ENCODE peak calls at places on chromosomes 13 and 19, in four cellular contexts. One of them, this sample, is unnamed.

GRCh38 chr13:113005997-113006396 is 37.0 kb downstream of the MCF2L start:
- DNase-seq in K562: no peak
- DNase-seq in H1: no peak
- DNase-seq in Panc1: no peak
- DNase-seq in this sample: no peak

GRCh38 chr13:51584731-51585191 is 499 bp downstream of the WDFY2 start:
- DNase-seq in K562: peak
- DNase-seq in Panc1: no peak
- DNase-seq in H1: peak
- DNase-seq in this sample: peak

GRCh38 chr13:113155201-113155600 is 3.2 kb upstream of the PROZ start:
- DNase-seq in H1: peak
- DNase-seq in Panc1: no peak
- DNase-seq in K562: no peak
- DNase-seq in this sample: no peak

GRCh38 chr19:1992759-1993260 is 22.7 kb downstream of the BTBD2 start:
- DNase-seq in K562: peak
- DNase-seq in Panc1: no peak
- DNase-seq in H1: peak
- DNase-seq in this sample: no peak

GRCh38 chr13:50376895-50377575 is 361.8 kb downstream of the KCNRG start:
- DNase-seq in Panc1: no peak
- DNase-seq in H1: peak
- DNase-seq in K562: no peak
- DNase-seq in this sample: peak

GRCh38 chr19:35734273-35734672 is 8.0 kb downstream of the IGFLR1 start:
- DNase-seq in Panc1: no peak
- DNase-seq in H1: no peak
- DNase-seq in K562: no peak
- DNase-seq in this sample: no peak

GRCh38 chr19:38039966-38040365 is 133.0 kb downstream of the SIPA1L3 start:
- DNase-seq in Panc1: peak
- DNase-seq in K562: no peak
- DNase-seq in H1: no peak
- DNase-seq in this sample: no peak

GRCh38 chr13:88648598-88649373 is 977.6 kb downstream of the SLITRK5 start:
- DNase-seq in H1: no peak
- DNase-seq in K562: no peak
- DNase-seq in Panc1: no peak
- DNase-seq in this sample: no peak

GRCh38 chr13:44306401-44307192 is 67.0 kb upstream of the SERP2 start:
- DNase-seq in Panc1: peak
- DNase-seq in K562: no peak
- DNase-seq in H1: peak
- DNase-seq in this sample: no peak

GRCh38 chr13:44364601-44365000 is 9.0 kb upstream of the SERP2 start:
- DNase-seq in Panc1: no peak
- DNase-seq in K562: no peak
- DNase-seq in H1: no peak
- DNase-seq in this sample: peak

GRCh38 chr13:40445557-40445990 is 220.9 kb downstream of the FOXO1 start:
- DNase-seq in H1: no peak
- DNase-seq in Panc1: no peak
- DNase-seq in K562: no peak
- DNase-seq in this sample: no peak

GRCh38 chr19:50300814-50301606 is 28.2 kb downstream of the KCNC3 start:
- DNase-seq in Panc1: peak
- DNase-seq in H1: no peak
- DNase-seq in K562: no peak
- DNase-seq in this sample: peak

GRCh38 chr13:29081036-29081435 is 260.9 kb downstream of the MTUS2 start:
- DNase-seq in K562: no peak
- DNase-seq in Panc1: no peak
- DNase-seq in H1: no peak
- DNase-seq in this sample: no peak

GRCh38 chr13:78476910-78477309 is 126.4 kb downstream of the POU4F1 start:
- DNase-seq in H1: no peak
- DNase-seq in K562: no peak
- DNase-seq in Panc1: no peak
- DNase-seq in this sample: no peak

GRCh38 chr13:103022328-103022727 is 43.9 kb downstream of the SLC10A2 start:
- DNase-seq in K562: no peak
- DNase-seq in Panc1: no peak
- DNase-seq in H1: no peak
- DNase-seq in this sample: no peak

GRCh38 chr13:24279267-24279666 is 30.1 kb upstream of the C1QTNF9 start:
- DNase-seq in K562: no peak
- DNase-seq in H1: no peak
- DNase-seq in Panc1: no peak
- DNase-seq in this sample: no peak

GRCh38 chr13:51451467-51452390 is 1.1 kb downstream of the INTS6 start:
- DNase-seq in K562: peak
- DNase-seq in Panc1: no peak
- DNase-seq in H1: peak
- DNase-seq in this sample: peak

GRCh38 chr13:98484289-98485219 is 92.4 kb downstream of the STK24 start:
- DNase-seq in K562: peak
- DNase-seq in Panc1: peak
- DNase-seq in H1: peak
- DNase-seq in this sample: peak

GRCh38 chr19:30708416-30708815 is 336.2 kb downstream of the ZNF536 start:
- DNase-seq in Panc1: no peak
- DNase-seq in H1: no peak
- DNase-seq in K562: no peak
- DNase-seq in this sample: no peak

GRCh38 chr19:40523322-40524047 is 53.2 kb upstream of the SHKBP1 start:
- DNase-seq in H1: peak
- DNase-seq in K562: peak
- DNase-seq in Panc1: no peak
- DNase-seq in this sample: peak

GRCh38 chr19:1259206-1259872 is 9.8 kb upstream of the CIRBP start:
- DNase-seq in Panc1: no peak
- DNase-seq in K562: no peak
- DNase-seq in H1: no peak
- DNase-seq in this sample: peak

GRCh38 chr13:73874460-73874859 is 259.7 kb downstream of the KLF12 start:
- DNase-seq in K562: no peak
- DNase-seq in H1: no peak
- DNase-seq in Panc1: no peak
- DNase-seq in this sample: no peak

GRCh38 chr19:58474291-58474996 is 1.7 kb upstream of the ZNF446 start:
- DNase-seq in H1: no peak
- DNase-seq in Panc1: no peak
- DNase-seq in K562: no peak
- DNase-seq in this sample: no peak

GRCh38 chr13:110680852-110681251 is 25.1 kb downstream of the CARS2 start:
- DNase-seq in H1: peak
- DNase-seq in K562: peak
- DNase-seq in Panc1: no peak
- DNase-seq in this sample: peak

GRCh38 chr13:73870036-73870741 is 264.0 kb downstream of the KLF12 start:
- DNase-seq in Panc1: no peak
- DNase-seq in H1: no peak
- DNase-seq in K562: no peak
- DNase-seq in this sample: no peak

GRCh38 chr13:112859817-112860190 is 109.2 kb upstream of the MCF2L start:
- DNase-seq in Panc1: no peak
- DNase-seq in H1: no peak
- DNase-seq in K562: no peak
- DNase-seq in this sample: no peak

GRCh38 chr19:29586401-29586800 is 19.7 kb upstream of the POP4 start:
- DNase-seq in Panc1: no peak
- DNase-seq in K562: no peak
- DNase-seq in H1: no peak
- DNase-seq in this sample: no peak

GRCh38 chr19:29590278-29590677 is 15.8 kb upstream of the POP4 start:
- DNase-seq in H1: no peak
- DNase-seq in K562: no peak
- DNase-seq in Panc1: no peak
- DNase-seq in this sample: no peak

GRCh38 chr19:29588095-29588494 is 18.0 kb upstream of the POP4 start:
- DNase-seq in K562: no peak
- DNase-seq in H1: no peak
- DNase-seq in Panc1: no peak
- DNase-seq in this sample: no peak

GRCh38 chr19:29587059-29587458 is 19.0 kb upstream of the POP4 start:
- DNase-seq in Panc1: no peak
- DNase-seq in K562: no peak
- DNase-seq in H1: no peak
- DNase-seq in this sample: no peak

GRCh38 chr19:29587518-29587986 is 18.5 kb upstream of the POP4 start:
- DNase-seq in K562: no peak
- DNase-seq in H1: no peak
- DNase-seq in Panc1: no peak
- DNase-seq in this sample: no peak
- TF ChIP-seq SIN3A in K562: no peak
- TF ChIP-seq SIN3A in H1: no peak
- TF ChIP-seq SIN3A in Panc1: no peak
- TF ChIP-seq SIN3A in this sample: no peak

GRCh38 chr13:94739235-94739634 is 26.9 kb upstream of the SOX21 start:
- DNase-seq in Panc1: no peak
- DNase-seq in H1: no peak
- DNase-seq in K562: no peak
- DNase-seq in this sample: no peak
- TF ChIP-seq SIN3A in Panc1: no peak
- TF ChIP-seq SIN3A in H1: no peak
- TF ChIP-seq SIN3A in K562: no peak
- TF ChIP-seq SIN3A in this sample: no peak

GRCh38 chr13:107770541-107770940 is 444.8 kb downstream of the LIG4 start:
- DNase-seq in H1: no peak
- DNase-seq in K562: no peak
- DNase-seq in Panc1: no peak
- DNase-seq in this sample: no peak

GRCh38 chr13:107764012-107764411 is 451.3 kb downstream of the LIG4 start:
- DNase-seq in Panc1: no peak
- DNase-seq in H1: no peak
- DNase-seq in K562: no peak
- DNase-seq in this sample: no peak

GRCh38 chr13:107767119-107767518 is 448.2 kb downstream of the LIG4 start:
- DNase-seq in K562: no peak
- DNase-seq in Panc1: no peak
- DNase-seq in H1: no peak
- DNase-seq in this sample: no peak

DNA sequence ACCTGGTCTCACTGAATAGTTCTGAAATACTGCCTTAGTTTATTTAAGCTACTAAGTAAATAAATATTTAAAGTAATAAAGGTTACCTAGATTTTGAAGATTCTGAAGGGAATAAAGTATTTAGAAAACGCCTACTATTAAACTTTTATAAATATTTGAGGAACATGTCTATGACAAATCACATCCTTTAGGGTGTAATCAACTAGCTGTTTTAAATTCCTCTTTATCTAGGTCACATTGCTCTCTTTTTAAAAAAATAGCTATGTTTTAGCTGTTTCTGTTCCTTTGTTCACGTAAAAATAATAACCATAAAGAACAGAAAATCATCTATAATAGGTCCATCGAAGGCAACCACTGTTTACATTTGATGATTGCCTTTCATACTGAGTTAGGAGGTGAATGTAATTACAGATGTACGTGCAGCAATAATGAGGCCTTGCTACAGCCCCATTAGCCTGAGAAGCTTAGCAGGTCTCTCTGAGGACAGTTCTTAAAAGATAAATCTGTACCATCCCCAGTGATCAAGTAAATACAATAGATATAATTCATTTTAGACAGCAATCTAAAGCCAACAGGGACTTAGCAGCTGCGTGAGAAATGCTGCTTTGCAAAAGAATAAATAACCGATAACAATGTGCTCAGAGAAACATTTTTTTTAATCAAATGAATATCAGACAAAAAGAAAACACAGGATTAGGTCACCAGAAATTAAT is 449.5 kb downstream of the LIG4 start:
- DNase-seq in K562: no peak
- DNase-seq in Panc1: no peak
- DNase-seq in H1: no peak
- DNase-seq in this sample: no peak
- TF ChIP-seq SIN3A in K562: no peak
- TF ChIP-seq SIN3A in Panc1: no peak
- TF ChIP-seq SIN3A in H1: no peak
- TF ChIP-seq SIN3A in this sample: no peak

GRCh38 chr19:19107663-19108062 is 30.6 kb downstream of the TMEM161A start:
- DNase-seq in H1: no peak
- DNase-seq in Panc1: no peak
- DNase-seq in K562: no peak
- DNase-seq in this sample: no peak
- TF ChIP-seq SIN3A in H1: no peak
- TF ChIP-seq SIN3A in Panc1: no peak
- TF ChIP-seq SIN3A in K562: no peak
- TF ChIP-seq SIN3A in this sample: no peak

GRCh38 chr19:10010247-10010691 is at the start of gene COL5A3:
- DNase-seq in K562: peak
- DNase-seq in Panc1: no peak
- DNase-seq in H1: peak
- DNase-seq in this sample: no peak
- TF ChIP-seq SIN3A in K562: no peak
- TF ChIP-seq SIN3A in Panc1: no peak
- TF ChIP-seq SIN3A in H1: no peak
- TF ChIP-seq SIN3A in this sample: no peak

GRCh38 chr19:20307127-20307526 is 140.1 kb downstream of the ZNF486 start:
- DNase-seq in Panc1: no peak
- DNase-seq in K562: no peak
- DNase-seq in H1: no peak
- DNase-seq in this sample: no peak
- TF ChIP-seq SIN3A in Panc1: no peak
- TF ChIP-seq SIN3A in K562: no peak
- TF ChIP-seq SIN3A in H1: no peak
- TF ChIP-seq SIN3A in this sample: no peak

DNA sequence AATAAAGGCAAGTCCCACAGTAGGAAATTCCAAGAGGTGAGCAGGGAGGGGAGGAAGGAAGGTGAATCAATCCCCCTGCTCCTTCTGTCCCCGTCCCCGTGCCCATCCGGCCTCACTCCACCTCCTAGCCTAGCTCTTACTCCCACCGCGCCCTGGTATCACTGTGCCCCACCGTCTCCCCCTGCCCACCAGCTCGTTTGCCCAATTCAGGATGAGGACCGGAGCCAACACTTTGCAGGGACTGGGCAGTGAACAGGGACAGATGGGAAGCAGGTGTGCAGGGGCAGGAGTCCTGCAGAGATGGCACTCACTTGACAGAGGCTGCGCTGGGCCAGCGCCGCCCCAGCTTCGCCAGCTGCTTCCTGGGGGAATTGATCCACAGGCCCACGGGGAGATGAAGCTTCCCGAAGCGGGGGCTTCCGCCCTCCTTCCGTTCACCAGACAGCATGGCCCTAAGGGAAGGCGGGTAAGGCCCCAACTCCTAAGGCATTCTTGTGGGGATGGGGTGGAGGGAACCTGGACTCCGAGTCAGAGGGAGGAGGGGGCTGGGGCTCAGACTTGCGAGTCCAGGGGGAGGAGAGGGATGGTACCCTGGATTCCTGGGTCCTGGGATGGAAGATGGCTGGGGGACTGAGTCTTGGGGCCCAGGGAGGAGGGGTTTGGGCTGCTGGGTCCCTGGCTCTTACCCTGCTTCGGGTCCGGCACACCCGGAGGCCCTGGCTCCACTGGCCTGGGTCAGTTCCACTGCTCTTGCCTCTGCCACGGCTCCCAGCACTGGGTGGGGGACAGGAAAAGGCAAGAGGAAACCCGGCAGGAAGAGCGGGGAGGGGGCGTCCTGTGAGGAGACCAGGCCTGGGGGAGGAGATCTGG is at the start of gene RASIP1:
- DNase-seq in Panc1: no peak
- DNase-seq in H1: no peak
- DNase-seq in K562: no peak
- DNase-seq in this sample: no peak
- TF ChIP-seq SIN3A in Panc1: no peak
- TF ChIP-seq SIN3A in H1: no peak
- TF ChIP-seq SIN3A in K562: no peak
- TF ChIP-seq SIN3A in this sample: no peak

This sample was measured in HepG2.